ENCODE peak calls at places on chromosomes 12 and 14, in eight cellular contexts. L, E, S, X, P, F, G and R are unnamed samples.

GRCh38 chr14:101061411-101062064 is 158.0 kb upstream of the RTL1 start:
- DNase-seq in L (no peak), F (peak; percentile 53), S (no peak), G (no peak), E (no peak), P (no peak), X (no peak), R (no peak)

GRCh38 chr14:106585692-106586091 is 1059.3 kb downstream of the TMEM121 start:
- DNase-seq in S (no peak), G (no peak), P (no peak), F (no peak), X (no peak), L (no peak), E (no peak), R (no peak)

GRCh38 chr12:96471368-96472040 is 17.9 kb upstream of the CFAP54 start:
- DNase-seq in P (no peak), G (no peak), E (no peak), L (no peak), S (no peak), F (no peak), X (no peak), R (no peak)

GRCh38 chr14:78612666-78613065 is 442.5 kb downstream of the NRXN3 start:
- DNase-seq in F (no peak), S (no peak), G (no peak), L (no peak), X (no peak), E (no peak), P (no peak), R (no peak)

GRCh38 chr12:16012086-16012485 is 101.0 kb downstream of the DERA start:
- DNase-seq in G (no peak), F (no peak), S (no peak), P (no peak), L (no peak), X (no peak), E (no peak), R (no peak)

GRCh38 chr12:99454539-99455172 is 192.9 kb upstream of the GARIN6 start:
- DNase-seq in E (no peak), X (no peak), L (no peak), S (no peak), P (no peak), F (no peak), G (no peak), R (no peak)

GRCh38 chr12:58148405-58148804 is 207.0 kb downstream of the ATP23 start:
- DNase-seq in X (no peak), S (peak; percentile 30), F (no peak), E (no peak), P (no peak), G (no peak), L (no peak), R (peak; percentile 12)

GRCh38 chr14:31388687-31389413 is 31.5 kb downstream of the HEATR5A start:
- DNase-seq in L (peak; percentile 23), P (no peak), F (no peak), E (no peak), X (no peak), S (no peak), G (no peak), R (no peak)

GRCh38 chr12:15852383-15852782 is 29.8 kb upstream of the STRAP start:
- DNase-seq in X (no peak), P (no peak), E (no peak), S (no peak), L (no peak), G (no peak), F (no peak), R (no peak)

GRCh38 chr14:54000341-54000811 is 43.8 kb upstream of the BMP4 start:
- DNase-seq in X (no peak), S (peak; percentile 84), P (no peak), F (no peak), L (no peak), E (no peak), G (no peak), R (no peak)

GRCh38 chr14:96065661-96066459 is 26.7 kb downstream of the C14orf132 start:
- DNase-seq in S (no peak), L (no peak), E (no peak), X (no peak), F (peak; percentile 22), G (no peak), P (peak; percentile 60), R (no peak)

GRCh38 chr12:90333939-90334338 is 621.0 kb downstream of the CCER1 start:
- DNase-seq in X (no peak), L (no peak), G (no peak), S (no peak), P (no peak), E (no peak), F (no peak), R (no peak)

GRCh38 chr12:59401862-59402261 is 194.0 kb upstream of the SLC16A7 start:
- DNase-seq in S (no peak), E (no peak), G (no peak), L (no peak), X (no peak), F (no peak), P (no peak), R (no peak)

GRCh38 chr14:93033983-93034670 is 81.6 kb downstream of the ITPK1 start:
- DNase-seq in X (no peak), E (peak; percentile 25), P (peak; percentile 94), G (no peak), S (no peak), F (no peak), L (no peak), R (no peak)

GRCh38 chr12:55955344-55955743 is 10.5 kb downstream of the PMEL start:
- DNase-seq in X (no peak), E (no peak), G (no peak), P (peak; percentile 2), F (no peak), L (no peak), S (no peak), R (no peak)

GRCh38 chr12:14981049-14981448 is 8.2 kb downstream of the PDE6H start:
- DNase-seq in S (no peak), P (no peak), X (no peak), F (no peak), G (no peak), E (no peak), L (no peak), R (no peak)

GRCh38 chr14:95184413-95184790 is 27.1 kb upstream of the DICER1 start:
- DNase-seq in P (no peak), L (no peak), E (no peak), F (no peak), G (no peak), X (no peak), S (no peak), R (no peak)

GRCh38 chr14:66638688-66639087 is 130.7 kb downstream of the GPHN start:
- DNase-seq in P (no peak), L (no peak), X (no peak), E (no peak), S (no peak), G (no peak), F (no peak), R (no peak)

GRCh38 chr12:60148109-60148508 is 552.3 kb downstream of the SLC16A7 start:
- DNase-seq in E (no peak), S (peak; percentile 84), X (no peak), G (no peak), P (no peak), L (no peak), F (no peak), R (no peak)

GRCh38 chr12:48615681-48616080 is 45.8 kb upstream of the LALBA start:
- DNase-seq in X (no peak), P (no peak), S (no peak), E (no peak), F (no peak), G (no peak), L (no peak), R (no peak)

GRCh38 chr12:51124504-51124903 is 41.1 kb upstream of the CSRNP2 start:
- DNase-seq in P (peak; percentile 14), E (no peak), F (no peak), L (no peak), S (no peak), X (no peak), G (no peak), R (no peak)

GRCh38 chr14:74816124-74816523 is 53.0 kb downstream of the YLPM1 start:
- DNase-seq in E (no peak), X (no peak), G (no peak), F (no peak), S (no peak), P (no peak), L (no peak), R (no peak)

GRCh38 chr12:24979971-24980730 is 31.2 kb upstream of the BCAT1 start:
- DNase-seq in X (peak; percentile 75), S (no peak), E (no peak), F (no peak), P (no peak), L (no peak), G (no peak), R (no peak)

GRCh38 chr14:92690171-92691011 is 58.0 kb downstream of the LGMN start:
- DNase-seq in L (no peak), E (no peak), P (no peak), F (peak; percentile 44), S (no peak), G (no peak), X (no peak), R (no peak)

GRCh38 chr14:33916663-33917565 is 34.0 kb downstream of the EGLN3 start:
- DNase-seq in S (no peak), P (no peak), L (no peak), X (peak; percentile 55), F (no peak), E (no peak), G (no peak), R (no peak)